ENCODE peak calls at places on chromosomes 16 and 17, in ten cellular contexts. I is nucleus accumbens; D is colonic mucosa; L is stimulated activated CD8-positive, alpha-beta memory T cell treated with anti-CD3 and anti-CD28 coated beads, Interleukin-2, amount 100 ng/mL, for 1 hour; Y is A673; Q is effector memory CD4-positive, alpha-beta T cell; Z is NCI-H748 treated with DMSO at 0.1 percent for 48 hours; H is IMR-90; X is hypothalamus; V is stimulated activated CD4-positive, alpha-beta T cell treated with anti-CD3 and anti-CD28 coated beads, Interleukin-2, amount 100 ng/mL, for 24 hours. S is an unnamed sample.

GRCh38 chr17:43914451-43914850 is 7.1 kb upstream of the MPP2 start:
- DNase-seq in I (no peak), D (no peak), L (no peak), Y (no peak), Q (no peak), Z (no peak), H (no peak), X (no peak), V (no peak), S (no peak)

GRCh38 chr17:1203111-1203966 is 23.6 kb upstream of the ABR start:
- DNase-seq in I (no peak), D (peak), L (peak), Y (peak), Q (peak), Z (peak), H (peak), X (no peak), V (peak), S (peak)

GRCh38 chr17:32627233-32628008 is 140.6 kb downstream of the CDK5R1 start:
- DNase-seq in I (peak), D (no peak), L (no peak), Y (no peak), Q (no peak), Z (peak), H (no peak), X (peak), V (no peak), S (no peak)

GRCh38 chr16:53093162-53093744 is 38.5 kb downstream of the CHD9 start:
- DNase-seq in I (no peak), D (no peak), L (no peak), Y (peak), Q (no peak), Z (no peak), H (no peak), X (no peak), V (no peak), S (no peak)

GRCh38 chr17:39623356-39623950 is 3.3 kb upstream of the PPP1R1B start:
- DNase-seq in I (peak), D (peak), L (peak), Y (peak), Q (peak), Z (peak), H (peak), X (peak), V (peak), S (peak)

GRCh38 chr16:12420661-12421209 is 383.0 kb downstream of the CPPED1 start:
- DNase-seq in I (no peak), D (no peak), L (no peak), Y (no peak), Q (no peak), Z (no peak), H (no peak), X (no peak), V (no peak), S (no peak)

GRCh38 chr16:1150511-1150982 is 2.4 kb upstream of the CACNA1H start:
- DNase-seq in I (no peak), D (no peak), L (no peak), Y (peak), Q (peak), Z (no peak), H (peak), X (no peak), V (peak), S (no peak)

GRCh38 chr17:73292031-73292531 is 19.7 kb downstream of the CDC42EP4 start:
- DNase-seq in I (peak), D (no peak), L (no peak), Y (no peak), Q (no peak), Z (no peak), H (peak), X (no peak), V (no peak), S (no peak)